ENCODE peak calls at places on chromosomes 6 and 20, in four cellular contexts. K is stomach, S is transverse colon, O is GM12878. V is an unnamed sample.

GRCh38 chr20:53444386-53444785 is 149.3 kb downstream of the ZNF217 start:
- DNase-seq in K (no peak), O (no peak), S (no peak), V (no peak)

GRCh38 chr20:51563597-51564332 is 21.2 kb upstream of the NFATC2 start:
- DNase-seq in S (peak; percentile 38), O (no peak), K (peak; percentile 37), V (peak; percentile 51)

GRCh38 chr20:25493137-25493536 is 85.7 kb downstream of the GINS1 start:
- DNase-seq in K (no peak), O (no peak), S (no peak), V (no peak)

GRCh38 chr6:147448212-147448611 is 60.3 kb upstream of the SAMD5 start:
- DNase-seq in O (no peak), S (no peak), K (peak; percentile 56), V (no peak)

GRCh38 chr6:50823130-50823920 is 4.7 kb downstream of the TFAP2B start:
- DNase-seq in O (no peak), S (no peak), K (no peak), V (no peak)

GRCh38 chr6:49565261-49565660 is 14.8 kb downstream of the C6orf141 start:
- DNase-seq in O (no peak), K (no peak), S (no peak), V (no peak)

GRCh38 chr20:52047811-52048302 is 143.7 kb downstream of the ZFP64 start:
- DNase-seq in K (no peak), S (no peak), O (no peak), V (no peak)

GRCh38 chr6:7636151-7636550 is 46.2 kb downstream of the SNRNP48 start:
- DNase-seq in O (no peak), K (no peak), S (no peak), V (no peak)

GRCh38 chr6:114430534-114431124 is 87.8 kb upstream of the HS3ST5 start:
- DNase-seq in O (no peak), K (no peak), S (no peak), V (no peak)

GRCh38 chr20:25050501-25051350 is 7.2 kb downstream of the ACSS1 start:
- DNase-seq in S (peak; percentile 6), O (no peak), K (peak; percentile 22), V (no peak)

GRCh38 chr6:131755597-131755996 is 44.8 kb upstream of the CTAGE9 start:
- DNase-seq in S (no peak), K (no peak), O (no peak), V (peak; percentile 48)

GRCh38 chr6:51467231-51467952 is 620.0 kb downstream of the PKHD1 start:
- DNase-seq in O (no peak), K (no peak), S (no peak), V (no peak)

GRCh38 chr20:58810116-58810878 is 40.4 kb downstream of the GNAS-AS1 start:
- DNase-seq in K (no peak), O (no peak), S (no peak), V (no peak)

GRCh38 chr20:39333211-39333610 is 371.1 kb downstream of the DHX35 start:
- DNase-seq in S (no peak), O (no peak), K (no peak), V (no peak)

GRCh38 chr6:108714774-108715414 is 133.3 kb upstream of the ARMC2 start:
- DNase-seq in O (no peak), S (no peak), K (no peak), V (no peak)

GRCh38 chr6:127972815-127973214 is 72.0 kb upstream of the THEMIS start:
- DNase-seq in S (no peak), O (no peak), K (no peak), V (no peak)

GRCh38 chr6:8245736-8246135 is 143.4 kb upstream of the EEF1E1 start:
- DNase-seq in S (no peak), K (no peak), O (no peak), V (no peak)

GRCh38 chr20:63531686-63532448 is 5.3 kb downstream of the PTK6 start:
- DNase-seq in K (no peak), S (no peak), O (no peak), V (no peak)

GRCh38 chr6:167907837-167908681 is 81.3 kb downstream of the AFDN start:
- DNase-seq in S (peak; percentile 38), K (no peak), O (no peak), V (no peak)

GRCh38 chr20:36377348-36378326 is 71.5 kb downstream of the DLGAP4 start:
- DNase-seq in K (no peak), O (no peak), S (no peak), V (no peak)

GRCh38 chr6:34425498-34426410 is at the start of gene RPS10:
- DNase-seq in K (peak; percentile 94), O (peak; percentile 67), S (peak; percentile 94), V (peak; percentile 60)

GRCh38 chr6:104642871-104643270 is 216.8 kb downstream of the HACE1 start:
- DNase-seq in S (no peak), K (no peak), O (no peak), V (no peak)

GRCh38 chr20:9517297-9518134 is 3.1 kb downstream of the LAMP5 start:
- DNase-seq in O (no peak), K (no peak), S (no peak), V (no peak)

GRCh38 chr6:167855825-167856425 is 29.2 kb downstream of the AFDN start:
- DNase-seq in S (no peak), K (no peak), O (no peak), V (peak; percentile 91)

GRCh38 chr6:34671801-34672656 is 24.5 kb downstream of the ILRUN start:
- DNase-seq in S (peak; percentile 68), K (no peak), O (peak; percentile 84), V (no peak)

GRCh38 chr6:15456422-15456821 is 206.4 kb downstream of the DTNBP1 start:
- DNase-seq in K (no peak), S (no peak), O (no peak), V (no peak)

GRCh38 chr6:75735491-75736186 is 13.4 kb upstream of the MYO6 start:
- DNase-seq in K (no peak), O (peak; percentile 33), S (no peak), V (no peak)

GRCh38 chr20:48155231-48155630 is 369.9 kb upstream of the SULF2 start:
- DNase-seq in O (no peak), S (no peak), K (no peak), V (no peak)

GRCh38 chr6:50442531-50443040 is 270.7 kb upstream of the TFAP2D start:
- DNase-seq in S (no peak), K (no peak), O (no peak), V (no peak)

GRCh38 chr6:160455484-160456213 is 107.5 kb downstream of the SLC22A3 start:
- DNase-seq in K (peak; percentile 68), O (peak; percentile 5), S (peak; percentile 64), V (peak; percentile 28)

GRCh38 chr6:160456214-160456546 is 108.0 kb downstream of the SLC22A3 start:
- DNase-seq in O (no peak), S (no peak), K (no peak), V (no peak)

GRCh38 chr6:160454303-160454702 is 106.1 kb downstream of the SLC22A3 start:
- DNase-seq in O (no peak), S (no peak), K (no peak), V (no peak)

GRCh38 chr6:160461641-160462040 is 113.5 kb downstream of the SLC22A3 start:
- DNase-seq in S (no peak), O (no peak), K (no peak), V (no peak)

DNA sequence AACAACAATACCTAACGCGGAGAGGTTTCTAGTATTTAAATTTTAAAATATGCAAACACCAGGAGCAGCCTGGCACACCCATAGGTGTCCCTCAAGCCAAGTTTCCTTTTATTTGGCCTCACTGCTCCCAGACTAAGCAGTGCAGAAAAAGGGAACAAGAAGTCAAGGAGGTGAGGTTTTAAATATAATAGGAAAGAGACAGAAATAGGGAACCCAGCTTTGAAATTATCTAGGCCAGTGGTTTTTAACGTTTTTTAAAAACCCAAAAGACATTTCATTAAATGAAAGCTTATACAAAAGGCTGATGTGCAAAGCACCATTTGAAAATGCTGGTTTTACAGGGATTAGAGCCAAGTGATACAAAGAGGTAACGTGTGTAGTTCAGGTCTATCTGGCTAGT is 109.7 kb downstream of the SLC22A3 start:
- DNase-seq in S (no peak), K (no peak), O (no peak), V (no peak)
- H3K27ac ChIP-seq in S (no peak overlapping the region), K (no peak overlapping the region), O (no peak overlapping the region), V (no peak overlapping the region)

DNA sequence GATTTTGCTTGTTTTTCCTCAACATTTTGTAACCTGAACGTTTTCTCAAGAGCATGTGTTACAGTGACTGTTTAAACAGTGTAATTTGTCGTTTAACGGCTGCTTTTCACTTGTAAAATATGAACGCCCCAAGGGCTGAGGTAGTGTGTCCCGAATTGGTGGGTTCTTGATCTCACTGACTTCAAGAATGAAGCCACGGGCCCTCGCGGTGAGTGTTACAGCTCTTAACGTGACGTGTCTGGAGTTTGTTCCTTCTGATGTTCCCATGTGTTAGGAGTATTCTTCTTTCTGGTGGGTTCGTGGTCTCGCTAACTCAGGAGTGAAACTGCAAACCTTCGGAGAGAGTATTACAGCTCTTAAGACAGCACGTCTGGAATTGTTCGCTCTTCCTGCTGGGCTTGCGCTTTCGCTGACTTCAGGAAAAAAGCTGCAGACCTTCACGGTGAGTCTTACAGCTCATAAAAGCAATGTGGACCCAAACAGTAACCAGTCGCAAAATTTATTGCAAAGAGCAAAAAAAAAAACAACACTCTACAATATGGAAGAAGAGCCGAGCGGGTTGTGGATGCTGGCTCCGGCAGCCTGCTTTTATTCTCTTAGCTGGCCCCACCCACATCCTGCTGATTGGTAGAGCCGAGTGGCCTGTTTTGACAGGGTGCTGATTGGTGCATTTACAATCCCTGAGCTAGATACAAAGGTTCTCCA is 25.1 kb upstream of the TRIM27 start:
- DNase-seq in K (no peak), S (no peak), O (no peak), V (no peak)
- TF ChIP-seq POLR2AphosphoS5 in K (no peak), S (no peak), O (no peak), V (no peak)

DNA sequence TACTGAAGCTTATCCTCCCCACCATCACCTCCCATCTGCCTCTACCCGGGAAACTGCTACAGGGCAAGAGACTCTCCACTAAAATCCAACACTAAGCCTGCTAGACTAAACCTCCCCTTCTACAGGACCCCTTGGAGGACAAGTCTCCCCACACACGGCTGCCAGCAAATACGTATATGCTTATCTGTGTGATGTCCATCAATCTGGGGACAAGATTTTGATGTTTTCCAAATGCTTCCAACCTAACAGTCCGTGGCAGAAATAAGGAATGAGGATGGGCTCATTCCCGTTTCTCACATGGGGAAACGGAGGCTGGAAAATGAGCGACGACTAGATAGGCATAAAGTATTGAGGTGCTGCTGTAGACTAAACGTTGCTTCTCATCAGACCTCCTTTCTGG is 1.8 kb downstream of the KCNK5 start:
- DNase-seq in K (no peak), O (no peak), S (no peak), V (no peak)
- H3K4me1 ChIP-seq in K (peaks cover 71% of the 10 kb centered on the region), O (peaks cover 8% of the 10 kb centered on the region), S (peaks cover 77% of the 10 kb centered on the region), V (peaks cover 3% of the 10 kb centered on the region)

DNA sequence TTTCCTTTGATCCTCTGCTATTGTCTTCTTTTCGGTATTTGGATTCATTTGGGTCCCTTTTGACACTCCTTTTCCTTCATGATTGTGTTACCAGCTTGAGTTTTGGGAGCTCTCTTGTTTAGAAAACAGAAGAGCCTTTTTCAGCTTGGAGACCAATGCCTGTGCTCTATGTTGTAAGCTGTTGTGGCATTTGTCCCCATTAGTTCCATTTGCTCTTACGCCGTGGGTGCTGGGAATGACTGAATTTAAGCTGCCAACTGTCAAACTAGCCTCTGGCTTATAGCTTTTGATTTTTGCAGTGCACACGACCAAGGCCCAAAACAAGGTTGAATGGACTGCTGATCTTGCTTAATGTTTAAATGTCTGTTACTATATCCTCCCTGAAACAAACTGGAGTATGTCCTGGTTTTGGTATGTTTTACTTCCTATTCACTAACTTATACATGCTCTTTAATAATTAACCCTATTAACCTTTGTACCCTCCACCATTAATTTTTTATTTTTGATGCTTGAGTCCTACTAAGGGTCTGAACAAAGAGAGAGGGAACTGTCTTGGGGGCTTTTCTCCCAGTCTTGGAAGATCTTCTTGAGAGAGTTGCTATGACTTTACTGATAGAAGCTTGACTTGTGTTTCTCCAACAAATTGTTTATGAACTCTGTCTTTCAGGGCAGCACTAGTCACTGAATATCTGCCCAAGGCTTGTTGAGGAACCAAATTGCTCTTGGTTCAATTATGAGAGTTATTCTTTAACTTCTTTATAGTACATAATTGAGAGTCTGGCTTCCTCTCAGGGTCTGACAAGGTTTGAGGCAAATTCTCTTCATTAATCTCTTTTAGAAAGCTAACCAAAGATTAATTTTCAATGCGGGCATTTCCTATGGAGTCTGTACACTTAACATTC is 100.3 kb upstream of the SIRPG start:
- DNase-seq in S (no peak), O (no peak), K (no peak), V (no peak)
- H3K27ac ChIP-seq in S (peak overlapping the region; percentile 76), O (no peak overlapping the region), K (no peak overlapping the region), V (no peak overlapping the region)